ENCODE peak calls at places on chromosome 14, in ten cellular contexts. One of them, this sample, is unnamed.

GRCh38 chr14:100688598-100689499 is 37.8 kb upstream of the DLK1 start:
- DNase-seq in fibroblast of pulmonary artery: peak
- DNase-seq in GM06990: no peak
- DNase-seq in HFF-Myc: no peak
- DNase-seq in transverse colon: no peak
- DNase-seq in lower leg skin: no peak
- DNase-seq in psoas muscle: no peak
- DNase-seq in neural progenitor cell: no peak
- DNase-seq in osteoblast: peak
- DNase-seq in left ventricle myocardium inferior: no peak
- DNase-seq in this sample: no peak

GRCh38 chr14:100117026-100117425 is 42.4 kb downstream of the DEGS2 start:
- DNase-seq in HFF-Myc: no peak
- DNase-seq in psoas muscle: no peak
- DNase-seq in transverse colon: no peak
- DNase-seq in GM06990: no peak
- DNase-seq in neural progenitor cell: no peak
- DNase-seq in left ventricle myocardium inferior: no peak
- DNase-seq in lower leg skin: no peak
- DNase-seq in osteoblast: peak
- DNase-seq in fibroblast of pulmonary artery: no peak
- DNase-seq in this sample: no peak

GRCh38 chr14:71438684-71439083 is 493.5 kb upstream of the RGS6 start:
- DNase-seq in transverse colon: no peak
- DNase-seq in psoas muscle: no peak
- DNase-seq in neural progenitor cell: no peak
- DNase-seq in fibroblast of pulmonary artery: peak
- DNase-seq in osteoblast: no peak
- DNase-seq in lower leg skin: no peak
- DNase-seq in left ventricle myocardium inferior: no peak
- DNase-seq in HFF-Myc: peak
- DNase-seq in GM06990: no peak
- DNase-seq in this sample: no peak

GRCh38 chr14:67331368-67332125 is 28.1 kb downstream of the ATP6V1D start:
- DNase-seq in osteoblast: no peak
- DNase-seq in transverse colon: no peak
- DNase-seq in left ventricle myocardium inferior: no peak
- DNase-seq in neural progenitor cell: no peak
- DNase-seq in GM06990: no peak
- DNase-seq in HFF-Myc: no peak
- DNase-seq in lower leg skin: no peak
- DNase-seq in psoas muscle: no peak
- DNase-seq in fibroblast of pulmonary artery: no peak
- DNase-seq in this sample: no peak

GRCh38 chr14:49464885-49465284 is 121.3 kb downstream of the RPS29 start:
- DNase-seq in lower leg skin: no peak
- DNase-seq in fibroblast of pulmonary artery: peak
- DNase-seq in HFF-Myc: no peak
- DNase-seq in transverse colon: no peak
- DNase-seq in psoas muscle: no peak
- DNase-seq in osteoblast: no peak
- DNase-seq in GM06990: no peak
- DNase-seq in left ventricle myocardium inferior: no peak
- DNase-seq in neural progenitor cell: peak
- DNase-seq in this sample: no peak

GRCh38 chr14:23481992-23482813 is 12.7 kb downstream of the NGDN start:
- DNase-seq in HFF-Myc: no peak
- DNase-seq in transverse colon: no peak
- DNase-seq in lower leg skin: no peak
- DNase-seq in GM06990: no peak
- DNase-seq in left ventricle myocardium inferior: no peak
- DNase-seq in osteoblast: no peak
- DNase-seq in fibroblast of pulmonary artery: no peak
- DNase-seq in psoas muscle: no peak
- DNase-seq in neural progenitor cell: peak
- DNase-seq in this sample: no peak

GRCh38 chr14:24670594-24670993 is 36.6 kb upstream of the GZMB start:
- DNase-seq in left ventricle myocardium inferior: no peak
- DNase-seq in lower leg skin: no peak
- DNase-seq in transverse colon: no peak
- DNase-seq in fibroblast of pulmonary artery: no peak
- DNase-seq in HFF-Myc: no peak
- DNase-seq in psoas muscle: no peak
- DNase-seq in GM06990: no peak
- DNase-seq in osteoblast: no peak
- DNase-seq in neural progenitor cell: no peak
- DNase-seq in this sample: no peak

GRCh38 chr14:53190938-53191337 is 37.8 kb upstream of the DDHD1 start:
- DNase-seq in psoas muscle: no peak
- DNase-seq in GM06990: peak
- DNase-seq in transverse colon: no peak
- DNase-seq in fibroblast of pulmonary artery: peak
- DNase-seq in HFF-Myc: no peak
- DNase-seq in left ventricle myocardium inferior: no peak
- DNase-seq in neural progenitor cell: no peak
- DNase-seq in lower leg skin: no peak
- DNase-seq in osteoblast: no peak
- DNase-seq in this sample: no peak

GRCh38 chr14:91223028-91223783 is 21.3 kb downstream of the GPR68 start:
- DNase-seq in HFF-Myc: no peak
- DNase-seq in left ventricle myocardium inferior: no peak
- DNase-seq in osteoblast: peak
- DNase-seq in fibroblast of pulmonary artery: no peak
- DNase-seq in transverse colon: no peak
- DNase-seq in psoas muscle: no peak
- DNase-seq in lower leg skin: no peak
- DNase-seq in neural progenitor cell: no peak
- DNase-seq in GM06990: no peak
- DNase-seq in this sample: no peak

GRCh38 chr14:70955543-70956480 is 48.6 kb downstream of the PCNX1 start:
- DNase-seq in left ventricle myocardium inferior: no peak
- DNase-seq in psoas muscle: no peak
- DNase-seq in HFF-Myc: no peak
- DNase-seq in fibroblast of pulmonary artery: peak
- DNase-seq in neural progenitor cell: peak
- DNase-seq in lower leg skin: no peak
- DNase-seq in transverse colon: no peak
- DNase-seq in osteoblast: peak
- DNase-seq in GM06990: no peak
- DNase-seq in this sample: no peak

GRCh38 chr14:34926552-34926951 is 51.4 kb upstream of the BAZ1A start:
- DNase-seq in transverse colon: no peak
- DNase-seq in GM06990: no peak
- DNase-seq in osteoblast: peak
- DNase-seq in left ventricle myocardium inferior: no peak
- DNase-seq in lower leg skin: no peak
- DNase-seq in neural progenitor cell: no peak
- DNase-seq in psoas muscle: no peak
- DNase-seq in fibroblast of pulmonary artery: peak
- DNase-seq in HFF-Myc: no peak
- DNase-seq in this sample: no peak

GRCh38 chr14:32426596-32427408 is 97.7 kb downstream of the AKAP6 start:
- DNase-seq in fibroblast of pulmonary artery: no peak
- DNase-seq in GM06990: no peak
- DNase-seq in transverse colon: no peak
- DNase-seq in HFF-Myc: no peak
- DNase-seq in psoas muscle: no peak
- DNase-seq in neural progenitor cell: peak
- DNase-seq in lower leg skin: no peak
- DNase-seq in left ventricle myocardium inferior: no peak
- DNase-seq in osteoblast: no peak
- DNase-seq in this sample: no peak

GRCh38 chr14:39426605-39427004 is 5.6 kb downstream of the FBXO33 start:
- DNase-seq in GM06990: no peak
- DNase-seq in neural progenitor cell: no peak
- DNase-seq in transverse colon: no peak
- DNase-seq in psoas muscle: no peak
- DNase-seq in osteoblast: peak
- DNase-seq in HFF-Myc: peak
- DNase-seq in fibroblast of pulmonary artery: peak
- DNase-seq in lower leg skin: no peak
- DNase-seq in left ventricle myocardium inferior: no peak
- DNase-seq in this sample: no peak

GRCh38 chr14:54747616-54748015 is 155.0 kb downstream of the GCH1 start:
- DNase-seq in transverse colon: no peak
- DNase-seq in fibroblast of pulmonary artery: no peak
- DNase-seq in neural progenitor cell: no peak
- DNase-seq in osteoblast: no peak
- DNase-seq in psoas muscle: no peak
- DNase-seq in lower leg skin: no peak
- DNase-seq in left ventricle myocardium inferior: no peak
- DNase-seq in HFF-Myc: no peak
- DNase-seq in GM06990: no peak
- DNase-seq in this sample: no peak

GRCh38 chr14:74954232-74954946 is 1.0 kb downstream of the PGF start:
- DNase-seq in left ventricle myocardium inferior: no peak
- DNase-seq in neural progenitor cell: peak
- DNase-seq in GM06990: no peak
- DNase-seq in osteoblast: peak
- DNase-seq in psoas muscle: no peak
- DNase-seq in lower leg skin: no peak
- DNase-seq in HFF-Myc: no peak
- DNase-seq in fibroblast of pulmonary artery: no peak
- DNase-seq in transverse colon: no peak
- DNase-seq in this sample: no peak

GRCh38 chr14:74951443-74952194 is 3.8 kb downstream of the PGF start:
- DNase-seq in GM06990: no peak
- DNase-seq in transverse colon: no peak
- DNase-seq in left ventricle myocardium inferior: no peak
- DNase-seq in neural progenitor cell: no peak
- DNase-seq in fibroblast of pulmonary artery: no peak
- DNase-seq in lower leg skin: no peak
- DNase-seq in HFF-Myc: no peak
- DNase-seq in osteoblast: no peak
- DNase-seq in psoas muscle: no peak
- DNase-seq in this sample: no peak

GRCh38 chr14:74952195-74952665 is 3.2 kb downstream of the PGF start:
- DNase-seq in lower leg skin: no peak
- DNase-seq in osteoblast: peak
- DNase-seq in GM06990: no peak
- DNase-seq in neural progenitor cell: no peak
- DNase-seq in fibroblast of pulmonary artery: no peak
- DNase-seq in psoas muscle: no peak
- DNase-seq in transverse colon: no peak
- DNase-seq in HFF-Myc: no peak
- DNase-seq in left ventricle myocardium inferior: no peak
- DNase-seq in this sample: no peak

GRCh38 chr14:74953686-74954085 is 1.7 kb downstream of the PGF start:
- DNase-seq in psoas muscle: no peak
- DNase-seq in fibroblast of pulmonary artery: no peak
- DNase-seq in lower leg skin: no peak
- DNase-seq in osteoblast: no peak
- DNase-seq in HFF-Myc: no peak
- DNase-seq in transverse colon: no peak
- DNase-seq in GM06990: no peak
- DNase-seq in left ventricle myocardium inferior: no peak
- DNase-seq in neural progenitor cell: no peak
- DNase-seq in this sample: no peak

GRCh38 chr14:74952697-74953484 is 2.5 kb downstream of the PGF start:
- DNase-seq in osteoblast: peak
- DNase-seq in transverse colon: no peak
- DNase-seq in left ventricle myocardium inferior: no peak
- DNase-seq in fibroblast of pulmonary artery: no peak
- DNase-seq in lower leg skin: no peak
- DNase-seq in HFF-Myc: no peak
- DNase-seq in neural progenitor cell: no peak
- DNase-seq in psoas muscle: no peak
- DNase-seq in GM06990: no peak
- DNase-seq in this sample: no peak
- H3K4me3 ChIP-seq in osteoblast: no peak
- H3K4me3 ChIP-seq in transverse colon: no peak
- H3K4me3 ChIP-seq in left ventricle myocardium inferior: peak
- H3K4me3 ChIP-seq in fibroblast of pulmonary artery: no peak
- H3K4me3 ChIP-seq in lower leg skin: no peak
- H3K4me3 ChIP-seq in HFF-Myc: peak
- H3K4me3 ChIP-seq in neural progenitor cell: no peak
- H3K4me3 ChIP-seq in psoas muscle: peak
- H3K4me3 ChIP-seq in GM06990: no peak
- H3K4me3 ChIP-seq in this sample: no peak

GRCh38 chr14:102086972-102087761 is at the start of gene HSP90AA1:
- DNase-seq in HFF-Myc: peak
- DNase-seq in GM06990: peak
- DNase-seq in lower leg skin: peak
- DNase-seq in psoas muscle: peak
- DNase-seq in osteoblast: peak
- DNase-seq in fibroblast of pulmonary artery: peak
- DNase-seq in left ventricle myocardium inferior: peak
- DNase-seq in transverse colon: peak
- DNase-seq in neural progenitor cell: peak
- DNase-seq in this sample: peak
- TF ChIP-seq CTCF in HFF-Myc: no peak
- TF ChIP-seq CTCF in GM06990: peak
- TF ChIP-seq CTCF in lower leg skin: no peak
- TF ChIP-seq CTCF in psoas muscle: peak
- TF ChIP-seq CTCF in osteoblast: no peak
- TF ChIP-seq CTCF in fibroblast of pulmonary artery: no peak
- TF ChIP-seq CTCF in left ventricle myocardium inferior: peak
- TF ChIP-seq CTCF in transverse colon: no peak
- TF ChIP-seq CTCF in neural progenitor cell: no peak
- TF ChIP-seq CTCF in this sample: no peak

GRCh38 chr14:106845286-106846087 is 1319.1 kb downstream of the TMEM121 start:
- DNase-seq in lower leg skin: no peak
- DNase-seq in transverse colon: peak
- DNase-seq in osteoblast: peak
- DNase-seq in HFF-Myc: no peak
- DNase-seq in neural progenitor cell: no peak
- DNase-seq in left ventricle myocardium inferior: no peak
- DNase-seq in fibroblast of pulmonary artery: no peak
- DNase-seq in GM06990: peak
- DNase-seq in psoas muscle: no peak
- DNase-seq in this sample: peak
- H3K4me3 ChIP-seq in lower leg skin: no peak
- H3K4me3 ChIP-seq in transverse colon: peak
- H3K4me3 ChIP-seq in osteoblast: no peak
- H3K4me3 ChIP-seq in HFF-Myc: no peak
- H3K4me3 ChIP-seq in neural progenitor cell: no peak
- H3K4me3 ChIP-seq in left ventricle myocardium inferior: peak
- H3K4me3 ChIP-seq in fibroblast of pulmonary artery: no peak
- H3K4me3 ChIP-seq in GM06990: peak
- H3K4me3 ChIP-seq in psoas muscle: peak
- H3K4me3 ChIP-seq in this sample: peak

GRCh38 chr14:106037380-106037779 is 511.0 kb downstream of the TMEM121 start:
- DNase-seq in lower leg skin: no peak
- DNase-seq in HFF-Myc: no peak
- DNase-seq in fibroblast of pulmonary artery: no peak
- DNase-seq in GM06990: no peak
- DNase-seq in psoas muscle: no peak
- DNase-seq in osteoblast: no peak
- DNase-seq in neural progenitor cell: no peak
- DNase-seq in left ventricle myocardium inferior: no peak
- DNase-seq in transverse colon: no peak
- DNase-seq in this sample: no peak

GRCh38 chr14:106044515-106044914 is 518.1 kb downstream of the TMEM121 start:
- DNase-seq in lower leg skin: no peak
- DNase-seq in HFF-Myc: no peak
- DNase-seq in fibroblast of pulmonary artery: no peak
- DNase-seq in psoas muscle: no peak
- DNase-seq in left ventricle myocardium inferior: no peak
- DNase-seq in transverse colon: no peak
- DNase-seq in GM06990: no peak
- DNase-seq in osteoblast: no peak
- DNase-seq in neural progenitor cell: no peak
- DNase-seq in this sample: no peak

GRCh38 chr14:106044949-106045596 is 518.7 kb downstream of the TMEM121 start:
- DNase-seq in transverse colon: peak
- DNase-seq in osteoblast: no peak
- DNase-seq in HFF-Myc: no peak
- DNase-seq in GM06990: no peak
- DNase-seq in neural progenitor cell: no peak
- DNase-seq in left ventricle myocardium inferior: no peak
- DNase-seq in fibroblast of pulmonary artery: no peak
- DNase-seq in psoas muscle: peak
- DNase-seq in lower leg skin: no peak
- DNase-seq in this sample: no peak

GRCh38 chr14:106039400-106039799 is 513.0 kb downstream of the TMEM121 start:
- DNase-seq in osteoblast: no peak
- DNase-seq in left ventricle myocardium inferior: no peak
- DNase-seq in fibroblast of pulmonary artery: no peak
- DNase-seq in HFF-Myc: no peak
- DNase-seq in psoas muscle: no peak
- DNase-seq in neural progenitor cell: no peak
- DNase-seq in lower leg skin: no peak
- DNase-seq in GM06990: no peak
- DNase-seq in transverse colon: peak
- DNase-seq in this sample: no peak
- TF ChIP-seq CTCF in osteoblast: peak
- TF ChIP-seq CTCF in left ventricle myocardium inferior: no peak
- TF ChIP-seq CTCF in fibroblast of pulmonary artery: no peak
- TF ChIP-seq CTCF in HFF-Myc: no peak
- TF ChIP-seq CTCF in psoas muscle: no peak
- TF ChIP-seq CTCF in neural progenitor cell: no peak
- TF ChIP-seq CTCF in lower leg skin: no peak
- TF ChIP-seq CTCF in GM06990: peak
- TF ChIP-seq CTCF in transverse colon: peak
- TF ChIP-seq CTCF in this sample: no peak